ENCODE peak calls at places on chromosomes 13 and 19, in seven cellular contexts. Q is GM23338; D is effector memory CD4-positive, alpha-beta T cell; S is ovary; Z is MM.1S; C is tibial nerve; N is ascending aorta. H is an unnamed sample.
A peak's percentile ranks its signal among the peaks of the same experiment; 100 is the strongest.

GRCh38 chr19:54339646-54340358 is 840 bp upstream of the LILRA4 start:
- DNase-seq in N (no peak), Z (no peak), Q (no peak), C (no peak), D (no peak), S (no peak), H (no peak)

GRCh38 chr19:42198676-42199439 is 18.6 kb downstream of the DEDD2 start:
- DNase-seq in Q (peak; percentile 32), S (no peak), D (peak; percentile 76), C (no peak), N (no peak), Z (peak; percentile 84), H (peak; percentile 85)

GRCh38 chr13:28531195-28531955 is 36.4 kb upstream of the FLT1 start:
- DNase-seq in Z (no peak), C (no peak), Q (peak; percentile 89), D (no peak), S (no peak), N (no peak), H (no peak)

GRCh38 chr19:3224346-3225325 is at the start of gene CELF5:
- DNase-seq in Z (peak; percentile 37), Q (peak; percentile 75), N (no peak), D (peak; percentile 29), S (peak; percentile 59), C (no peak), H (peak; percentile 62)

GRCh38 chr19:2478324-2478755 is 2.4 kb downstream of the GADD45B start:
- DNase-seq in S (peak; percentile 56), N (peak; percentile 53), C (peak; percentile 65), Q (peak; percentile 78), Z (peak; percentile 66), D (peak; percentile 43), H (peak; percentile 67)

GRCh38 chr13:27120811-27121210 is 50.8 kb downstream of the USP12 start:
- DNase-seq in Q (no peak), Z (no peak), S (no peak), D (no peak), C (no peak), N (no peak), H (no peak)

GRCh38 chr19:40596608-40597328 is 4.4 kb upstream of the LTBP4 start:
- DNase-seq in D (no peak), C (no peak), S (peak; percentile 73), N (no peak), Z (no peak), Q (peak; percentile 80), H (no peak)

GRCh38 chr19:1133471-1133929 is 29.7 kb downstream of the GPX4 start:
- DNase-seq in D (peak; percentile 72), N (no peak), C (no peak), Q (peak; percentile 72), Z (peak; percentile 94), S (peak; percentile 44), H (peak; percentile 88)

GRCh38 chr19:53158119-53158656 is 665 bp downstream of the ZNF347 start:
- DNase-seq in C (no peak), N (no peak), D (no peak), S (peak; percentile 46), Q (peak; percentile 61), Z (no peak), H (no peak)

GRCh38 chr19:42467437-42467760 is 24.7 kb upstream of the CXCL17 start:
- DNase-seq in S (no peak), C (no peak), N (no peak), Q (no peak), Z (no peak), D (no peak), H (no peak)

GRCh38 chr13:76503756-76504155 is 382.4 kb downstream of the KCTD12 start:
- DNase-seq in S (no peak), N (no peak), C (no peak), Q (no peak), D (no peak), Z (no peak), H (no peak)

GRCh38 chr13:46844431-46844830 is 47.5 kb upstream of the ESD start:
- DNase-seq in Z (no peak), C (no peak), N (no peak), S (no peak), D (no peak), Q (no peak), H (no peak)

GRCh38 chr13:79548886-79549285 is 67.9 kb downstream of the NDFIP2 start:
- DNase-seq in Q (no peak), D (no peak), S (no peak), N (no peak), Z (no peak), C (no peak), H (no peak)

GRCh38 chr13:98333481-98333880 is 156.4 kb upstream of the RNF113B start:
- DNase-seq in Z (no peak), C (no peak), N (no peak), Q (no peak), D (no peak), S (no peak), H (no peak)

DNA sequence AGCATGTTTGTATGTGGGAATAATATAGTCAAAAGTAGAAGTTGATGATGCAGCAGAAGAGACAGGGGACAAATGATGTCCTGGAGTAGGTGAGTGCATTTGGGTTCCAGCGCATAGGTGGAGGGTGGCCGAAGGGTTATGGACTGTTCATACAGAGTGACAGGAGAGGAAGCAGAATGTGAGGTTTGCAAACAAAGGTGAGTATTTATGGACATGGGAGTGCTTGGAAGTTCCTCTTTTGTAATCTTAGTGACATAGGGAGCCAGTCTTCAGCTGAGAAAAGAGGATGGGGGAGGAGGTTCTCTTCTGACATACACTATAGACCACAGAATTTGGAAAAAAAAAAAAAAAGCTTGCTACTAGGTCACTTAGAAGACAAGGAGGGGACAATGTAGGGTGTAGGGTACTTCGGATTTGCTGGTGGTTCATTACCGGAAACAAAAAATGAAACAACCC is 331.6 kb downstream of the DLEU7 start:
- DNase-seq in C (no peak), Q (no peak), Z (peak; percentile 57), N (no peak), S (no peak), D (no peak), H (peak; percentile 34)
- H3K4me1 ChIP-seq in C (peaks cover 19% of the 10 kb centered on the region), Q (no peaks in the 10 kb centered on the region), Z (peaks cover 16% of the 10 kb centered on the region), N (no peaks in the 10 kb centered on the region), S (peaks cover 5% of the 10 kb centered on the region), D (peaks cover 9% of the 10 kb centered on the region), H (peaks cover 20% of the 10 kb centered on the region)

GRCh38 chr13:33207616-33207964 is 78.0 kb downstream of the STARD13 start:
- DNase-seq in Z (no peak), N (no peak), C (no peak), Q (no peak), D (no peak), S (no peak), H (no peak)

GRCh38 chr13:33206945-33207615 is 78.5 kb downstream of the STARD13 start:
- DNase-seq in S (no peak), Z (no peak), D (no peak), Q (no peak), N (no peak), C (no peak), H (no peak)

GRCh38 chr13:33205804-33206221 is 79.7 kb downstream of the STARD13 start:
- DNase-seq in Q (peak; percentile 32), Z (peak; percentile 19), N (no peak), C (no peak), S (no peak), D (no peak), H (no peak)

GRCh38 chr13:33206425-33206824 is 79.1 kb downstream of the STARD13 start:
- DNase-seq in D (no peak), S (no peak), N (no peak), Q (no peak), Z (no peak), C (no peak), H (no peak)

DNA sequence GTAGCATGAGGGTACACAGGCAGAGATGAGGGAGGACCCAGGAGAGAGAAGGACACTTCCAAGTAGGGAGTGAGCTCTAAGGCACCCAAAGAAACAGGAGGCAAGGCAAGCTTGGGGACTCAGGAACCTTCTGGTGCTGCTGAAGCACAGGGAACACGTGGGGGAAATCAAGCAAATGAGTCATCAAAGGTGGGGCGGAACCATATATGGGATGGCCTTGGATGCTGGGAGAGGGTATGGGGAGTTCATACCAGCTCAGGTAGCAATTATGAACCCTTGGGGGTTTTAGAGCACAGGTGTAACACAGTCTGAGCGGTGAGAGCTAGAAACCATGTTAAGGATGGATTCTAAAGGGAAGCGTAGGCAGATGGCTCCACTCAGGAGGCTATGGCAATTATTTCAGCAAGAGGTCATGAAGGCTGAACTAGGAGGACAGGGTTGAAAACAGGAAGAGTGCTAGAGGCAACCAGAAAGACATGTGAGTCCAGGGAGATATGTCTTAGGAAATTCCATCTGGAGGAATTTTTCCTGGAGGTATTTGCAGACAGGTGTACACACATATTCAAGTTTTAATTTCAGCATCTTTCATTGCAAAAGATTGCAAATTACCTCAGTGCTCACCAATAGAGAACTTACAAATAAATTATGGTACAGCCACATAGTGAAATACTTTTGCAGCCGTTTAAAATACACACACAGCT is 77.1 kb downstream of the STARD13 start:
- DNase-seq in Z (no peak), D (no peak), N (no peak), C (no peak), S (no peak), Q (no peak), H (no peak)
- H3K27ac ChIP-seq in Z (no peak overlapping the region), D (no peak overlapping the region), N (peak overlapping the region; percentile 71), C (peak overlapping the region; percentile 87), S (no peak overlapping the region), Q (no peak overlapping the region), H (no peak overlapping the region)

DNA sequence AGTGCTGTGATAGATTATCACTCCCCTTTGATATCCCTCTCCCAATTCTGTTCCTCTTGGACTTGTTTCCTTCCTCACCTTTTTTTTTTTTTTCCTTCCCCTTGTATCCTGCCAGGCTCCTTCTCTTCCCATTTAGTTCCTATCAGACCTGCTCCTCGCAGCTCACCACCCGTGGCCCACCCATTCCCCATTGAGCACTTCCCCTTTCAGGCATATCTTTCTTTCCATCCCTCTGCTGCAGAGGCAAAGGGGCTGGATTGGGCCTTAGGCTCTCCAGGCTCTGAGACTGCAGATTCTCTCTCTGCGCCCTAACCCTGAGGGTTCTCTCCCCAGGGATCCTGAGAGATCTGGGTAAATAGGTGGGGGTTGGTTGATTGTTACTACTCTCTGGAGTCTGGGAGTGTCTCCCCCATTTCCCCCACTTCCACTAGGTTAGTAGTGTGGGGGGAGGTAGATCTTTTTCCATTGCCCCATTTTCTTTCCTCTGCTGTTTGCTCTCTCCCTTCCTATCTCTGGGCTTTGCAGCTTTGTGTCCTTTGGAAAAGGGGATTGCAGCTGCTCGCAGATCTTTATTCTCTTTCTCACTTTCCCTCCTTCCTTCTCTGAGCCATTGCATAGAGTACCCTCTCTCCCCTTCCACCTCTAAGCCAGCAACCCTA is 2.3 kb downstream of the ARHGAP35 start:
- DNase-seq in Z (no peak), S (no peak), D (no peak), N (no peak), C (no peak), Q (peak; percentile 34), H (no peak)
- H3K4me1 ChIP-seq in Z (peaks cover 10% of the 10 kb centered on the region), S (peaks cover 13% of the 10 kb centered on the region), D (peaks cover 31% of the 10 kb centered on the region), N (peaks cover 12% of the 10 kb centered on the region), C (peaks cover 45% of the 10 kb centered on the region), Q (peaks cover 58% of the 10 kb centered on the region), H (peaks cover 77% of the 10 kb centered on the region)

GRCh38 chr19:51136891-51137551 is 5.1 kb upstream of the SIGLEC7 start:
- DNase-seq in C (no peak), D (no peak), Z (no peak), Q (no peak), S (no peak), N (no peak), H (no peak)

GRCh38 chr19:51135004-51135403 is 7.1 kb upstream of the SIGLEC7 start:
- DNase-seq in N (no peak), Q (no peak), S (no peak), Z (no peak), D (no peak), C (no peak), H (no peak)

GRCh38 chr19:51137812-51138425 is 4.2 kb upstream of the SIGLEC7 start:
- DNase-seq in S (no peak), Q (no peak), N (no peak), D (no peak), Z (no peak), C (no peak), H (no peak)

GRCh38 chr19:51138549-51138979 is 3.5 kb upstream of the SIGLEC7 start:
- DNase-seq in D (no peak), C (no peak), S (no peak), N (peak; percentile 39), Q (no peak), Z (no peak), H (no peak)

GRCh38 chr19:51136333-51136732 is 5.8 kb upstream of the SIGLEC7 start:
- DNase-seq in S (no peak), Q (no peak), D (no peak), C (no peak), Z (no peak), N (no peak), H (no peak)
- H3K27ac ChIP-seq in S (no peak overlapping the region), Q (no peak overlapping the region), D (no peak overlapping the region), C (no peak overlapping the region), Z (no peak overlapping the region), N (no peak overlapping the region), H (no peak overlapping the region)